ENCODE peak calls at places on chromosomes 7 and 10, in seven cellular contexts. One of them, this sample, is unnamed. For H3K27me3, the result is how much of the 10 kb centered on the place peaks cover.

GRCh38 chr10:58568428-58568935 is 55.8 kb downstream of the BICC1 start:
- DNase-seq in heart left ventricle: no peak
- DNase-seq in uterus: no peak
- DNase-seq in keratinocyte: no peak
- DNase-seq in pancreas: no peak
- DNase-seq in HCT116: no peak
- DNase-seq in left ventricle myocardium inferior: no peak
- DNase-seq in this sample: no peak

GRCh38 chr7:69429817-69430501 is 168.3 kb upstream of the AUTS2 start:
- DNase-seq in heart left ventricle: peak
- DNase-seq in HCT116: no peak
- DNase-seq in pancreas: no peak
- DNase-seq in keratinocyte: no peak
- DNase-seq in left ventricle myocardium inferior: peak
- DNase-seq in uterus: peak
- DNase-seq in this sample: peak

GRCh38 chr10:102347236-102347828 is 48.2 kb upstream of the NFKB2 start:
- DNase-seq in left ventricle myocardium inferior: peak
- DNase-seq in heart left ventricle: no peak
- DNase-seq in keratinocyte: no peak
- DNase-seq in uterus: peak
- DNase-seq in HCT116: peak
- DNase-seq in pancreas: peak
- DNase-seq in this sample: peak

GRCh38 chr7:106775552-106775936 is 89.5 kb upstream of the PIK3CG start:
- DNase-seq in HCT116: peak
- DNase-seq in left ventricle myocardium inferior: no peak
- DNase-seq in heart left ventricle: no peak
- DNase-seq in uterus: no peak
- DNase-seq in keratinocyte: no peak
- DNase-seq in pancreas: no peak
- DNase-seq in this sample: no peak

GRCh38 chr7:22782616-22783232 is 39.9 kb downstream of the TOMM7 start:
- DNase-seq in uterus: peak
- DNase-seq in HCT116: peak
- DNase-seq in heart left ventricle: peak
- DNase-seq in keratinocyte: peak
- DNase-seq in left ventricle myocardium inferior: peak
- DNase-seq in pancreas: peak
- DNase-seq in this sample: peak

GRCh38 chr10:131997366-131998049 is 15.8 kb upstream of the BNIP3 start:
- DNase-seq in heart left ventricle: no peak
- DNase-seq in HCT116: no peak
- DNase-seq in left ventricle myocardium inferior: peak
- DNase-seq in keratinocyte: no peak
- DNase-seq in pancreas: peak
- DNase-seq in uterus: peak
- DNase-seq in this sample: peak

GRCh38 chr7:135236727-135237126 is 3.1 kb downstream of the STRA8 start:
- DNase-seq in uterus: no peak
- DNase-seq in keratinocyte: no peak
- DNase-seq in heart left ventricle: no peak
- DNase-seq in pancreas: no peak
- DNase-seq in left ventricle myocardium inferior: no peak
- DNase-seq in HCT116: no peak
- DNase-seq in this sample: no peak

GRCh38 chr10:28624351-28624750 is 53.0 kb upstream of the BAMBI start:
- DNase-seq in pancreas: no peak
- DNase-seq in heart left ventricle: no peak
- DNase-seq in keratinocyte: no peak
- DNase-seq in HCT116: no peak
- DNase-seq in left ventricle myocardium inferior: no peak
- DNase-seq in uterus: no peak
- DNase-seq in this sample: no peak

GRCh38 chr10:21130108-21130507 is 233.0 kb upstream of the NEBL start:
- DNase-seq in left ventricle myocardium inferior: no peak
- DNase-seq in keratinocyte: no peak
- DNase-seq in heart left ventricle: no peak
- DNase-seq in uterus: no peak
- DNase-seq in HCT116: no peak
- DNase-seq in pancreas: no peak
- DNase-seq in this sample: no peak

GRCh38 chr7:128938524-128939074 is 872 bp downstream of the IRF5 start:
- DNase-seq in HCT116: no peak
- DNase-seq in uterus: no peak
- DNase-seq in heart left ventricle: no peak
- DNase-seq in keratinocyte: no peak
- DNase-seq in left ventricle myocardium inferior: no peak
- DNase-seq in pancreas: peak
- DNase-seq in this sample: no peak

GRCh38 chr7:11193131-11193867 is 219.6 kb downstream of the PHF14 start:
- DNase-seq in keratinocyte: no peak
- DNase-seq in HCT116: no peak
- DNase-seq in uterus: no peak
- DNase-seq in heart left ventricle: no peak
- DNase-seq in pancreas: no peak
- DNase-seq in left ventricle myocardium inferior: no peak
- DNase-seq in this sample: peak

GRCh38 chr10:25758041-25758457 is 176.0 kb upstream of the MYO3A start:
- DNase-seq in HCT116: peak
- DNase-seq in pancreas: no peak
- DNase-seq in keratinocyte: no peak
- DNase-seq in heart left ventricle: no peak
- DNase-seq in left ventricle myocardium inferior: no peak
- DNase-seq in uterus: no peak
- DNase-seq in this sample: no peak

GRCh38 chr10:122419890-122420623 is 34.4 kb upstream of the ARMS2 start:
- DNase-seq in HCT116: no peak
- DNase-seq in pancreas: no peak
- DNase-seq in uterus: no peak
- DNase-seq in left ventricle myocardium inferior: no peak
- DNase-seq in heart left ventricle: no peak
- DNase-seq in keratinocyte: peak
- DNase-seq in this sample: no peak

GRCh38 chr7:147171013-147171391 is 1054.4 kb downstream of the CNTNAP2 start:
- DNase-seq in keratinocyte: no peak
- DNase-seq in pancreas: no peak
- DNase-seq in heart left ventricle: no peak
- DNase-seq in uterus: no peak
- DNase-seq in HCT116: no peak
- DNase-seq in left ventricle myocardium inferior: no peak
- DNase-seq in this sample: no peak

GRCh38 chr7:158267737-158268435 is 319.7 kb downstream of the PTPRN2 start:
- DNase-seq in pancreas: no peak
- DNase-seq in heart left ventricle: no peak
- DNase-seq in keratinocyte: no peak
- DNase-seq in left ventricle myocardium inferior: no peak
- DNase-seq in HCT116: no peak
- DNase-seq in uterus: no peak
- DNase-seq in this sample: no peak

GRCh38 chr10:97506214-97506991 is 7.7 kb downstream of the UBTD1 start:
- DNase-seq in pancreas: no peak
- DNase-seq in uterus: no peak
- DNase-seq in heart left ventricle: no peak
- DNase-seq in left ventricle myocardium inferior: no peak
- DNase-seq in HCT116: no peak
- DNase-seq in keratinocyte: no peak
- DNase-seq in this sample: no peak

GRCh38 chr7:84042110-84042539 is 152.5 kb downstream of the SEMA3A start:
- DNase-seq in heart left ventricle: no peak
- DNase-seq in HCT116: peak
- DNase-seq in keratinocyte: no peak
- DNase-seq in pancreas: no peak
- DNase-seq in uterus: no peak
- DNase-seq in left ventricle myocardium inferior: no peak
- DNase-seq in this sample: no peak

GRCh38 chr7:53642361-53642760 is 606.9 kb downstream of the POM121L12 start:
- DNase-seq in left ventricle myocardium inferior: no peak
- DNase-seq in uterus: no peak
- DNase-seq in heart left ventricle: no peak
- DNase-seq in pancreas: no peak
- DNase-seq in HCT116: no peak
- DNase-seq in keratinocyte: no peak
- DNase-seq in this sample: no peak

GRCh38 chr10:110375121-110375520 is 70.4 kb upstream of the SMNDC1 start:
- DNase-seq in left ventricle myocardium inferior: no peak
- DNase-seq in keratinocyte: no peak
- DNase-seq in pancreas: no peak
- DNase-seq in uterus: no peak
- DNase-seq in HCT116: no peak
- DNase-seq in heart left ventricle: no peak
- DNase-seq in this sample: no peak

GRCh38 chr10:49179699-49180511 is 8.3 kb downstream of the TMEM273 start:
- DNase-seq in HCT116: no peak
- DNase-seq in heart left ventricle: no peak
- DNase-seq in uterus: no peak
- DNase-seq in pancreas: no peak
- DNase-seq in keratinocyte: no peak
- DNase-seq in left ventricle myocardium inferior: no peak
- DNase-seq in this sample: no peak
- H3K27me3 ChIP-seq in HCT116: under half
- H3K27me3 ChIP-seq in heart left ventricle: under half
- H3K27me3 ChIP-seq in uterus: under half
- H3K27me3 ChIP-seq in pancreas: under half
- H3K27me3 ChIP-seq in keratinocyte: under half
- H3K27me3 ChIP-seq in left ventricle myocardium inferior: under half
- H3K27me3 ChIP-seq in this sample: under half

GRCh38 chr7:24366901-24367300 is 82.9 kb downstream of the NPY start:
- DNase-seq in heart left ventricle: no peak
- DNase-seq in pancreas: no peak
- DNase-seq in HCT116: no peak
- DNase-seq in uterus: no peak
- DNase-seq in left ventricle myocardium inferior: no peak
- DNase-seq in keratinocyte: no peak
- DNase-seq in this sample: no peak

GRCh38 chr7:24370541-24370940 is 86.6 kb downstream of the NPY start:
- DNase-seq in HCT116: no peak
- DNase-seq in heart left ventricle: no peak
- DNase-seq in pancreas: no peak
- DNase-seq in uterus: no peak
- DNase-seq in left ventricle myocardium inferior: no peak
- DNase-seq in keratinocyte: no peak
- DNase-seq in this sample: no peak

GRCh38 chr7:24368161-24368560 is 84.2 kb downstream of the NPY start:
- DNase-seq in heart left ventricle: no peak
- DNase-seq in keratinocyte: no peak
- DNase-seq in HCT116: no peak
- DNase-seq in left ventricle myocardium inferior: no peak
- DNase-seq in pancreas: no peak
- DNase-seq in uterus: no peak
- DNase-seq in this sample: no peak

GRCh38 chr7:24361001-24361400 is 77.0 kb downstream of the NPY start:
- DNase-seq in heart left ventricle: no peak
- DNase-seq in HCT116: no peak
- DNase-seq in pancreas: no peak
- DNase-seq in keratinocyte: no peak
- DNase-seq in left ventricle myocardium inferior: no peak
- DNase-seq in uterus: no peak
- DNase-seq in this sample: no peak

DNA sequence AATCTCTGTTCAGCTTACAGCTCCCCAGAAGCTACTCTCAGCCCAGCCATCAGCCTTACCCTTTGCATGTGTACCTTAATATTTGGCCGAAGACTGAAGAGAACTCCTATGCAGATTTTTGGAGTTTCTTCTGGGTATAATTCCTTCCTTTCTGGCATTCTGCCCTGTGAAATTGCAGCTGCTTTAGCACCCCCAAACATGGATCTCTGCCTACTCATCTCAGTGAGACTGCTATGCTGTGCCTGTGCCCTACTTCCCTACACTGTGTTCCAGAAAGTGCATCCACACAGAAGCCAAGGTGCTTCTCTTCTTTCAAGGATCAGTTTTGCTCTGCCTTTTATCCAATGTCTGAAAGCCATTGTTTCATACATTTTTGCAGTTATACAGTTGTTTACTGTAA is 81.6 kb downstream of the NPY start:
- DNase-seq in pancreas: no peak
- DNase-seq in HCT116: no peak
- DNase-seq in heart left ventricle: no peak
- DNase-seq in keratinocyte: no peak
- DNase-seq in uterus: no peak
- DNase-seq in left ventricle myocardium inferior: no peak
- DNase-seq in this sample: no peak
- TF ChIP-seq CTCF in pancreas: no peak
- TF ChIP-seq CTCF in HCT116: no peak
- TF ChIP-seq CTCF in heart left ventricle: no peak
- TF ChIP-seq CTCF in keratinocyte: no peak
- TF ChIP-seq CTCF in uterus: no peak
- TF ChIP-seq CTCF in left ventricle myocardium inferior: no peak
- TF ChIP-seq CTCF in this sample: no peak

DNA sequence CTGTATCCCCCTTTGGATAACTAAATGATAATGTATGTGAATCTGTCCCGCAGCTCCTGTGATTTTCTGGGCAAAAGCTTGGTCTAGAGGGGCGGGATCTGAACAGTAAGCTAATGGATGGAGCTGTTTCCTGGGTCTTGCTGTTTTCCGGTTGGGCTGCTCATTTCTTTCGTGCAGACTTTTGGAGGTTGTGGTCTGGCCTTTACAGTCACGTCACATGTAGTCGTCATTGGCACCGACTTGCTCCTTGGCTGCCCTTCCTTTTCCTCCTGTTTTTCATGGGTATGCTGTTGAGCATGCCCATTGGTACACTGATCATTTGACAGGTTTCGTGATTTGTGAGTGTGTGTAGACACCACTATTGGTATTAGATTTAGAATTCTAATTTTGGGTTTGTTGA is 2.0 kb downstream of the FBH1 start:
- DNase-seq in heart left ventricle: no peak
- DNase-seq in pancreas: no peak
- DNase-seq in HCT116: no peak
- DNase-seq in left ventricle myocardium inferior: no peak
- DNase-seq in uterus: no peak
- DNase-seq in keratinocyte: no peak
- DNase-seq in this sample: no peak
- H3K27me3 ChIP-seq in heart left ventricle: under half
- H3K27me3 ChIP-seq in pancreas: under half
- H3K27me3 ChIP-seq in HCT116: under half
- H3K27me3 ChIP-seq in left ventricle myocardium inferior: under half
- H3K27me3 ChIP-seq in uterus: under half
- H3K27me3 ChIP-seq in keratinocyte: under half
- H3K27me3 ChIP-seq in this sample: under half

DNA sequence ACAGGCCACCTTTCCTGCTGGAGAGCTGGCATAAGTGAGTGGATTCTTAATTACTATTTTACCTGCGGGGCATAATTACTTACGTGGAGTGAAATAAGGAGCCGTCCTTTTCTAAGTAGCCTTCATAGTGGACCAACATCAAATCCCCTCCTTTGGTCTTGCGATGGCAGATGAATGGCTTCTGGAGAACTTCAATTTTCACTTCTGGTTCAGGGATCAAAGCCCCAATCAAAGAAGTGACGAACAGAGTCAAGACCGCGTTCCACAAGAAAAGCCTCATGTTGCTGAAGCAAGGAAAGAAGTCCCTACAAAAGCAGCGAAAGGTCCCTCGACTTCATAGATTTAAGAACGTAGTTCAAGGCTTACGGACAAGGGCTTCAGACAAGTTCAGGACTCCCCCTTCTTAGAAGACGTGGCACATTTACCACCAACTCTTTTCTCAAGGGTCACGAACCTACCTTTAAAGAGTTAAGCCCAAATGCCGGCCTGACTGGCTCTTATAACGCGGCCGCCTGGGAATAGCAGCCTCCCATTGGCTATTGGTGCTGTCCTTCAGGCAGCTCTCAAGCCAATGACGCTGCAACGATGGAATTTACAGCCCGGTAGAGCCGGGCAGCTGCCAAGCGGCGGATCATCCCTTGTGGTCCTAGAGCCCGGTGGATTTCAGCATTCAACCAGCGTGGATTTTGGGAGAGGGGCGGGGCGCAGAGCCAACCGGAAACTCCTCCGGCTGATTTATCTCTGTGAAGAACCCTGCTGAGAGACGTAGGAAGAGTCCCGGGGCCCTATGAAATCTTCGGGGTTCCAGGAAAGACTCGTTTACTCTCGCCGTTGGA is at the start of gene FKBP14:
- DNase-seq in heart left ventricle: peak
- DNase-seq in HCT116: peak
- DNase-seq in left ventricle myocardium inferior: peak
- DNase-seq in keratinocyte: peak
- DNase-seq in uterus: peak
- DNase-seq in pancreas: peak
- DNase-seq in this sample: peak
- TF ChIP-seq CTCF in heart left ventricle: no peak
- TF ChIP-seq CTCF in HCT116: no peak
- TF ChIP-seq CTCF in left ventricle myocardium inferior: no peak
- TF ChIP-seq CTCF in keratinocyte: no peak
- TF ChIP-seq CTCF in uterus: no peak
- TF ChIP-seq CTCF in pancreas: no peak
- TF ChIP-seq CTCF in this sample: no peak